ENCODE peak calls at places on chromosomes 11 and 22, in four cellular contexts. One of them, this sample, is unnamed.

GRCh38 chr11:78000193-78000592 is 5.7 kb upstream of the INTS4 start:
- DNase-seq in NCI-H226: peak
- DNase-seq in T-helper 9 cell: no peak
- DNase-seq in BE2C: peak
- DNase-seq in this sample: no peak

GRCh38 chr11:34433899-34434298 is 4.8 kb upstream of the CAT start:
- DNase-seq in NCI-H226: no peak
- DNase-seq in T-helper 9 cell: no peak
- DNase-seq in BE2C: no peak
- DNase-seq in this sample: no peak

GRCh38 chr11:68750988-68751325 is 363 bp downstream of the TESMIN start:
- DNase-seq in NCI-H226: no peak
- DNase-seq in T-helper 9 cell: no peak
- DNase-seq in BE2C: no peak
- DNase-seq in this sample: no peak

GRCh38 chr11:7167976-7168740 is 79.4 kb downstream of the RBMXL2 start:
- DNase-seq in NCI-H226: no peak
- DNase-seq in T-helper 9 cell: no peak
- DNase-seq in BE2C: no peak
- DNase-seq in this sample: no peak

GRCh38 chr11:36371161-36371560 is 75.1 kb downstream of the PRR5L start:
- DNase-seq in NCI-H226: no peak
- DNase-seq in T-helper 9 cell: no peak
- DNase-seq in BE2C: no peak
- DNase-seq in this sample: no peak

GRCh38 chr11:71221201-71221600 is 31.2 kb downstream of the SHANK2 start:
- DNase-seq in NCI-H226: no peak
- DNase-seq in T-helper 9 cell: no peak
- DNase-seq in BE2C: no peak
- DNase-seq in this sample: no peak

GRCh38 chr11:8604078-8604723 is 10.2 kb upstream of the STK33 start:
- DNase-seq in NCI-H226: peak
- DNase-seq in T-helper 9 cell: no peak
- DNase-seq in BE2C: peak
- DNase-seq in this sample: no peak

GRCh38 chr11:131668867-131669780 is 298.7 kb downstream of the NTM start:
- DNase-seq in NCI-H226: no peak
- DNase-seq in T-helper 9 cell: no peak
- DNase-seq in BE2C: peak
- DNase-seq in this sample: peak

GRCh38 chr11:63811522-63811921 is 1.7 kb upstream of the SPINDOC start:
- DNase-seq in NCI-H226: no peak
- DNase-seq in T-helper 9 cell: no peak
- DNase-seq in BE2C: no peak
- DNase-seq in this sample: no peak

GRCh38 chr11:3162410-3163240 is 2.5 kb downstream of the OSBPL5 start:
- DNase-seq in NCI-H226: no peak
- DNase-seq in T-helper 9 cell: no peak
- DNase-seq in BE2C: peak
- DNase-seq in this sample: no peak

GRCh38 chr11:122879785-122880184 is 2.8 kb upstream of the JHY start:
- DNase-seq in NCI-H226: no peak
- DNase-seq in T-helper 9 cell: no peak
- DNase-seq in BE2C: no peak
- DNase-seq in this sample: no peak

GRCh38 chr11:96187779-96188624 is 155.0 kb downstream of the MAML2 start:
- DNase-seq in NCI-H226: peak
- DNase-seq in T-helper 9 cell: no peak
- DNase-seq in BE2C: no peak
- DNase-seq in this sample: no peak

GRCh38 chr11:20397281-20397680 is 9.8 kb downstream of the PRMT3 start:
- DNase-seq in NCI-H226: no peak
- DNase-seq in T-helper 9 cell: no peak
- DNase-seq in BE2C: peak
- DNase-seq in this sample: no peak

GRCh38 chr11:128901655-128902514 is 10.7 kb downstream of the KCNJ5 start:
- DNase-seq in NCI-H226: no peak
- DNase-seq in T-helper 9 cell: no peak
- DNase-seq in BE2C: no peak
- DNase-seq in this sample: no peak

GRCh38 chr11:43376065-43376464 is 17.3 kb downstream of the TTC17 start:
- DNase-seq in NCI-H226: no peak
- DNase-seq in T-helper 9 cell: no peak
- DNase-seq in BE2C: no peak
- DNase-seq in this sample: no peak

GRCh38 chr11:7599209-7599608 is 74.1 kb downstream of the CYB5R2 start:
- DNase-seq in NCI-H226: no peak
- DNase-seq in T-helper 9 cell: no peak
- DNase-seq in BE2C: no peak
- DNase-seq in this sample: no peak

GRCh38 chr11:77517226-77517625 is 43.3 kb upstream of the PAK1 start:
- DNase-seq in NCI-H226: no peak
- DNase-seq in T-helper 9 cell: no peak
- DNase-seq in BE2C: no peak
- DNase-seq in this sample: no peak

GRCh38 chr22:32823024-32823730 is 21.7 kb downstream of the TIMP3 start:
- DNase-seq in NCI-H226: no peak
- DNase-seq in T-helper 9 cell: no peak
- DNase-seq in BE2C: peak
- DNase-seq in this sample: no peak